ENCODE peak calls at places on chromosomes 11 and 22, in six cellular contexts. N is H9, O is psoas muscle, D is tibial artery, K is sigmoid colon, B is stomach. Q is an unnamed sample. For H3K4me1, the result is how much of the 10 kb centered on the place peaks cover.

GRCh38 chr22:16608931-16609330 is 16.3 kb upstream of the CCT8L2 start:
- DNase-seq in D (no peak), N (no peak), K (no peak), B (no peak), O (no peak), Q (no peak)

GRCh38 chr22:49867303-49868250 is 13.9 kb downstream of the ZBED4 start:
- DNase-seq in K (no peak), B (no peak), N (no peak), O (no peak), D (no peak), Q (no peak)

GRCh38 chr22:44567846-44568493 is 69.9 kb upstream of the RTL6 start:
- DNase-seq in K (peak), N (peak), O (peak), D (peak), B (peak), Q (peak)

GRCh38 chr11:17063171-17064002 is 14.1 kb downstream of the RPS13 start:
- DNase-seq in D (no peak), O (peak), K (no peak), N (peak), B (peak), Q (no peak)

GRCh38 chr22:24325105-24325757 is 54.6 kb downstream of the SPECC1L start:
- DNase-seq in B (no peak), O (no peak), D (no peak), K (no peak), N (no peak), Q (no peak)

GRCh38 chr11:102666331-102666957 is 39.1 kb downstream of the MMP27 start:
- DNase-seq in D (no peak), B (no peak), K (no peak), O (no peak), N (no peak), Q (no peak)

GRCh38 chr22:32106930-32107329 is 52.2 kb downstream of the C22orf42 start:
- DNase-seq in N (peak), D (no peak), K (no peak), B (no peak), O (no peak), Q (no peak)

GRCh38 chr11:103537904-103538502 is 428.8 kb downstream of the DYNC2H1 start:
- DNase-seq in B (no peak), N (no peak), O (no peak), K (no peak), D (no peak), Q (no peak)

GRCh38 chr11:2259466-2259830 is 10.9 kb downstream of the ASCL2 start:
- DNase-seq in O (no peak), K (peak), N (peak), D (peak), B (no peak), Q (peak)

GRCh38 chr11:60251485-60252207 is 8.7 kb upstream of the MS4A4E start:
- DNase-seq in N (peak), O (no peak), B (no peak), K (no peak), D (no peak), Q (no peak)

GRCh38 chr22:17191163-17191562 is 28.1 kb downstream of the ADA2 start:
- DNase-seq in K (no peak), N (no peak), B (no peak), D (no peak), O (no peak), Q (no peak)

GRCh38 chr11:76763573-76764348 is 19.4 kb upstream of the TSKU start:
- DNase-seq in N (no peak), O (peak), K (no peak), D (peak), B (no peak), Q (no peak)

GRCh38 chr11:42521994-42522393 is 789.8 kb upstream of the API5 start:
- DNase-seq in B (no peak), D (no peak), O (no peak), N (no peak), K (no peak), Q (no peak)

GRCh38 chr11:57764527-57764926 is 2.9 kb downstream of the CTNND1 start:
- DNase-seq in D (no peak), N (no peak), O (no peak), K (no peak), B (no peak), Q (no peak)

GRCh38 chr22:45781941-45782340 is 110.3 kb downstream of the ATXN10 start:
- DNase-seq in K (no peak), O (no peak), B (no peak), N (no peak), D (no peak), Q (no peak)

GRCh38 chr22:27990879-27991278 is 71.8 kb upstream of the PITPNB start:
- DNase-seq in K (peak), B (peak), D (peak), O (peak), N (peak), Q (no peak)

GRCh38 chr11:54985731-54986130 is 276.2 kb upstream of the TRIM48 start:
- DNase-seq in N (no peak), O (no peak), B (no peak), K (no peak), D (no peak), Q (no peak)

GRCh38 chr22:50148166-50148500 is 22.4 kb upstream of the PANX2 start:
- DNase-seq in B (no peak), N (no peak), K (no peak), D (no peak), O (no peak), Q (no peak)

GRCh38 chr11:8802263-8802662 is 108.7 kb upstream of the AKIP1 start:
- DNase-seq in B (no peak), D (no peak), K (no peak), O (no peak), N (no peak), Q (no peak)

GRCh38 chr22:41078975-41079374 is 13.4 kb upstream of the EP300 start:
- DNase-seq in B (no peak), K (no peak), O (no peak), N (no peak), D (peak), Q (no peak)

GRCh38 chr11:130055637-130056036 is 14.1 kb upstream of the APLP2 start:
- DNase-seq in N (no peak), K (no peak), B (no peak), D (no peak), O (no peak), Q (no peak)

GRCh38 chr11:125091247-125091876 is 20.1 kb downstream of the TMEM218 start:
- DNase-seq in N (peak), K (peak), O (no peak), D (no peak), B (no peak), Q (no peak)

GRCh38 chr11:64037027-64037633 is 1.4 kb downstream of the FLRT1 start:
- DNase-seq in N (no peak), K (no peak), D (no peak), O (no peak), B (no peak), Q (no peak)

GRCh38 chr11:111450480-111451320 is 61.5 kb downstream of the BTG4 start:
- DNase-seq in B (no peak), D (no peak), O (no peak), N (no peak), K (no peak), Q (no peak)

GRCh38 chr11:76188873-76189272 is 17.4 kb downstream of the WNT11 start:
- DNase-seq in N (no peak), D (no peak), O (no peak), K (no peak), B (no peak), Q (no peak)

GRCh38 chr11:45917623-45918330 is at the start of gene PEX16:
- DNase-seq in D (peak), B (peak), O (peak), K (peak), N (peak), Q (peak)

DNA sequence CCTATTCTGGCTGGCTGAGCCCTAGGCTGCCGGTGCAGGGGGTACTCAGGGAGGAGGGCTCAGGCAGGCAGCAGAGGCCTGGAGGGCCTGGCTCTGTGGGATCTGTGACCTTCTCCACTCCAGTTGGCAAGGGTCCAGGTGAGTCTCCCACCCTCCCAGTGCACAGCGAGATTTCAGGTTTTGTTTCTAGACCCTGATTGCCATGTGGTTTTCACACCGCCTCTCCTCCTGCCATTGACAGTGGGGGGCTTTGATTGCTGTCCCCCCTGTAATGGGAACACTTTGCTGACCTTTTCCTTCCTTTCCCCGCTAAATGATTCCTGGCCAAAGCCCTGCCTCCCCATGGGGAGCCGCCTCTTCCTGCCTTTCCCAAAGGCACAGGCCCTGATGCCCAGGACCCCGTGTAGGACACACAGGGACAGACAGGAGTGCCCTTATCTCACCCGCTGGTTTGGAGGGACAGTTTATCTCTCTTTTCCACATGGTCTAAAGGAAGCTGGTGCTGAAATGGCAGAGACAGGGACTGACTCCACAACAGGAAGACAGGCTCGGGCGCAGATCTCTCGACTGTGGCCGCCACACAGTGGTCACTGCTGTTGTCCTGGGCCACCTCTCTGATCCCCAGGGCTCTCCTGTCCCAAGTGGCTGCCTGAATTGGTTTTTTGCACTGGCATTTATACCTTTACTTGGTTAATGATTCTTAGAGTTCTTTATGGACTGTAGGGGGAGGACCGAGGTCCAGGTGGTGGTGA is 43.4 kb downstream of the BCR start:
- DNase-seq in K (no peak), B (no peak), D (no peak), O (no peak), N (no peak), Q (no peak)
- H3K4me1 ChIP-seq in K (half or more), B (half or more), D (half or more), O (under half), N (under half), Q (half or more)

GRCh38 chr11:110286298-110287040 is 9.9 kb downstream of the RDX start:
- DNase-seq in B (no peak), N (no peak), K (no peak), O (no peak), D (no peak), Q (no peak)

GRCh38 chr11:110287537-110287936 is 8.9 kb downstream of the RDX start:
- DNase-seq in B (no peak), O (no peak), N (no peak), K (no peak), D (no peak), Q (no peak)

GRCh38 chr11:110290591-110291334 is 5.7 kb downstream of the RDX start:
- DNase-seq in K (no peak), N (no peak), O (no peak), B (no peak), D (no peak), Q (no peak)

GRCh38 chr11:110294509-110294908 is 1.9 kb downstream of the RDX start:
- DNase-seq in B (no peak), K (no peak), O (no peak), N (no peak), D (no peak), Q (no peak)

GRCh38 chr11:110289472-110289871 is 6.9 kb downstream of the RDX start:
- DNase-seq in B (no peak), O (no peak), K (no peak), D (no peak), N (no peak), Q (no peak)
- H3K4me1 ChIP-seq in B (half or more), O (under half), K (under half), D (under half), N (under half), Q (under half)

GRCh38 chr11:119371067-119371601 is 10.4 kb downstream of the USP2 start:
- DNase-seq in D (no peak), K (no peak), B (no peak), O (no peak), N (no peak), Q (no peak)
- H3K4me1 ChIP-seq in D (half or more), K (half or more), B (half or more), O (half or more), N (under half), Q (under half)

DNA sequence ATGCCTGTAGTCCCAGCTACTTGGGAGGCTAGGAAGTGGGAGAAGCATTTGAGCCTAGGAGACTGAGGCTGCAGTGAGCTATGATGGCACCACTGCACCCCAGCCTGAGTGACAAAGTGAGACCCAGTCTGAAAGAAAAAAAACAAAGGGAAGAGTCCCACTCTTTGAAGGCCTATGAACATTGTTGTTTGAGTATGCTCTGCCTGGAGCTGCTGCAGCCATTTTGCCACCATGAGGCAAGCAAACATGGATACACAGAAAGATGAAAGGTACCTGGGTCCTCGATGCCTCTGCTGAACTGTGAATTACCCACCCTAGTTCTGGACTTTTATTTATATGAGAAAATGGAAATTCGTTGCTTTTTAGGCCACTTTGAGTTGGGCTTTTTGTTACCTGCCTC is 19.7 kb upstream of the TSPAN18 start:
- DNase-seq in K (no peak), O (no peak), N (no peak), D (no peak), B (no peak), Q (no peak)
- H3K4me1 ChIP-seq in K (under half), O (under half), N (under half), D (under half), B (under half), Q (under half)

GRCh38 chr11:114141863-114142590 is 82.5 kb downstream of the ZBTB16 start:
- DNase-seq in B (no peak), O (no peak), K (no peak), N (no peak), D (peak), Q (no peak)
- H3K4me1 ChIP-seq in B (half or more), O (half or more), K (half or more), N (under half), D (half or more), Q (under half)

DNA sequence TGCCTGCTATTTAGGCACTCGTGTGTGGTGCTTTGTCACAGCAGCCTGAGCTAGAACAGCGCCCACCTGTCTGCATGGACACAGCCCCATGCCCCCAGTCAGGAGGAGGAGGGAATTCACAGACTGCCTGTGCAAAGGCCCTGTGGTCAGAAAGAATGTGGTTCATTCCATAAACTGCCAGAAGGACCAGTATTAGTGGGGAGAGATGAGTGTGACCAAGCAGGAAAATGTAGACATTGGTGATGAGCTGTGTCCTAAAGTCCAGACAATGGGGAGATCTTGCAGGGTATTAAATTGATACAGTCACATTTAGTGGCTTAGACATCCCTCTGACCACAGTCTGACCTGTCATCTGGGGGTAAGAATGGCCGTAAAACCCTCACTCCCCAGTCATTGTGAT is 83.7 kb upstream of the LINC01488 start:
- DNase-seq in N (no peak), O (peak), K (no peak), B (no peak), D (peak), Q (no peak)
- H3K4me1 ChIP-seq in N (under half), O (under half), K (under half), B (under half), D (under half), Q (under half)

GRCh38 chr11:44835326-44835725 is 108.6 kb downstream of the TSPAN18 start:
- DNase-seq in D (no peak), O (no peak), B (no peak), N (no peak), K (no peak), Q (no peak)
- H3K4me1 ChIP-seq in D (under half), O (under half), B (under half), N (under half), K (under half), Q (under half)